ENCODE peak calls at places on chromosomes 7 and 10, in seven cellular contexts. G is GM23248; N is stimulated activated CD8-positive, alpha-beta memory T cell treated with anti-CD3 and anti-CD28 coated beads, Interleukin-15, amount 100 ng/mL, for 1 hour; D is NCI-H446; O is B cell; R is lower lobe of right lung; U is T follicular helper cell. L is an unnamed sample.

GRCh38 chr7:134546903-134547737 is 1.8 kb upstream of the AKR1B15 start:
- DNase-seq in G (no peak), N (peak; percentile 48), D (peak; percentile 44), O (peak; percentile 73), R (peak; percentile 68), U (peak; percentile 52), L (peak; percentile 22)

GRCh38 chr10:3761111-3761686 is 23.8 kb downstream of the KLF6 start:
- DNase-seq in G (no peak), N (no peak), D (no peak), O (peak; percentile 77), R (no peak), U (no peak), L (no peak)

GRCh38 chr7:159010411-159010810 is 134.3 kb downstream of the VIPR2 start:
- DNase-seq in G (no peak), N (no peak), D (no peak), O (no peak), R (no peak), U (no peak), L (no peak)

GRCh38 chr10:63692205-63692896 is 171.2 kb downstream of the REEP3 start:
- DNase-seq in G (no peak), N (no peak), D (no peak), O (no peak), R (no peak), U (no peak), L (no peak)

GRCh38 chr10:126098216-126098561 is 201.8 kb downstream of the FANK1 start:
- DNase-seq in G (no peak), N (no peak), D (no peak), O (no peak), R (no peak), U (no peak), L (no peak)

GRCh38 chr7:69776611-69777010 is 178.3 kb downstream of the AUTS2 start:
- DNase-seq in G (peak; percentile 38), N (no peak), D (no peak), O (no peak), R (no peak), U (no peak), L (no peak)

GRCh38 chr7:157470699-157471098 is 133.9 kb downstream of the DNAJB6 start:
- DNase-seq in G (no peak), N (no peak), D (no peak), O (no peak), R (peak; percentile 30), U (no peak), L (no peak)

GRCh38 chr10:47438857-47439474 is 44.9 kb downstream of the ANXA8 start:
- DNase-seq in G (peak; percentile 90), N (no peak), D (no peak), O (no peak), R (peak; percentile 42), U (no peak), L (no peak)

GRCh38 chr7:24952464-24952863 is 27.5 kb downstream of the OSBPL3 start:
- DNase-seq in G (no peak), N (no peak), D (no peak), O (no peak), R (no peak), U (no peak), L (no peak)

GRCh38 chr7:79620291-79620690 is 166.8 kb upstream of the MAGI2 start:
- DNase-seq in G (no peak), N (no peak), D (no peak), O (no peak), R (no peak), U (no peak), L (no peak)

GRCh38 chr10:8407561-8408021 is 353.1 kb downstream of the GATA3 start:
- DNase-seq in G (no peak), N (no peak), D (no peak), O (no peak), R (no peak), U (no peak), L (no peak)

GRCh38 chr10:88091490-88092061 is 228.2 kb downstream of the PTEN start:
- DNase-seq in G (no peak), N (peak; percentile 30), D (no peak), O (peak; percentile 72), R (peak; percentile 52), U (peak; percentile 36), L (peak; percentile 47)

GRCh38 chr10:130255777-130256176 is 119.6 kb downstream of the GLRX3 start:
- DNase-seq in G (no peak), N (no peak), D (no peak), O (no peak), R (no peak), U (no peak), L (no peak)

GRCh38 chr7:103540986-103541385 is 95.0 kb upstream of the SLC26A5 start:
- DNase-seq in G (peak; percentile 3), N (no peak), D (peak; percentile 88), O (no peak), R (no peak), U (no peak), L (no peak)

GRCh38 chr7:131183611-131184119 is 144.0 kb upstream of the MKLN1 start:
- DNase-seq in G (peak; percentile 62), N (no peak), D (no peak), O (no peak), R (no peak), U (no peak), L (peak; percentile 11)

GRCh38 chr7:155974186-155974897 is 162.1 kb upstream of the SHH start:
- DNase-seq in G (no peak), N (no peak), D (no peak), O (no peak), R (no peak), U (no peak), L (no peak)

GRCh38 chr7:51132661-51133060 is 183.9 kb downstream of the COBL start:
- DNase-seq in G (no peak), N (no peak), D (no peak), O (no peak), R (no peak), U (no peak), L (no peak)

GRCh38 chr7:91408388-91409154 is 144.3 kb downstream of the FZD1 start:
- DNase-seq in G (no peak), N (no peak), D (no peak), O (no peak), R (no peak), U (no peak), L (no peak)

GRCh38 chr7:2969398-2970306 is 74.0 kb downstream of the CARD11 start:
- DNase-seq in G (no peak), N (no peak), D (no peak), O (no peak), R (no peak), U (no peak), L (no peak)

GRCh38 chr7:55177068-55177530 is 158.3 kb downstream of the EGFR start:
- DNase-seq in G (no peak), N (no peak), D (no peak), O (no peak), R (no peak), U (no peak), L (no peak)

GRCh38 chr7:101450064-101450463 is 87.4 kb downstream of the COL26A1 start:
- DNase-seq in G (no peak), N (no peak), D (no peak), O (no peak), R (no peak), U (no peak), L (no peak)